ENCODE peak calls at places on chromosome 15, in seven cellular contexts. One of them, this sample, is unnamed.

GRCh38 chr15:88454867-88455810 is 12.0 kb downstream of the MRPL46 start:
- DNase-seq in stomach: peak
- DNase-seq in GM10248: peak
- DNase-seq in AG04449: peak
- DNase-seq in WTC11: peak
- DNase-seq in fibroblast of pulmonary artery: peak
- DNase-seq in body of pancreas: peak
- DNase-seq in this sample: no peak

GRCh38 chr15:94363382-94363781 is 132.0 kb downstream of the MCTP2 start:
- DNase-seq in stomach: no peak
- DNase-seq in GM10248: no peak
- DNase-seq in AG04449: no peak
- DNase-seq in WTC11: no peak
- DNase-seq in fibroblast of pulmonary artery: no peak
- DNase-seq in body of pancreas: no peak
- DNase-seq in this sample: no peak

GRCh38 chr15:86759766-86760165 is 680.1 kb downstream of the AGBL1 start:
- DNase-seq in stomach: no peak
- DNase-seq in GM10248: no peak
- DNase-seq in AG04449: no peak
- DNase-seq in WTC11: no peak
- DNase-seq in fibroblast of pulmonary artery: no peak
- DNase-seq in body of pancreas: no peak
- DNase-seq in this sample: no peak

GRCh38 chr15:31328999-31329639 is 2.5 kb downstream of the KLF13 start:
- DNase-seq in stomach: no peak
- DNase-seq in GM10248: no peak
- DNase-seq in AG04449: no peak
- DNase-seq in WTC11: peak
- DNase-seq in fibroblast of pulmonary artery: no peak
- DNase-seq in body of pancreas: peak
- DNase-seq in this sample: no peak

GRCh38 chr15:88127477-88127799 is 129.1 kb downstream of the NTRK3 start:
- DNase-seq in stomach: no peak
- DNase-seq in GM10248: no peak
- DNase-seq in AG04449: no peak
- DNase-seq in WTC11: no peak
- DNase-seq in fibroblast of pulmonary artery: no peak
- DNase-seq in body of pancreas: no peak
- DNase-seq in this sample: no peak

GRCh38 chr15:47945869-47946666 is 174.7 kb upstream of the SLC24A5 start:
- DNase-seq in stomach: no peak
- DNase-seq in GM10248: no peak
- DNase-seq in AG04449: no peak
- DNase-seq in WTC11: no peak
- DNase-seq in fibroblast of pulmonary artery: no peak
- DNase-seq in body of pancreas: no peak
- DNase-seq in this sample: no peak

GRCh38 chr15:41895491-41895890 is 1.6 kb upstream of the SPTBN5 start:
- DNase-seq in stomach: no peak
- DNase-seq in GM10248: no peak
- DNase-seq in AG04449: no peak
- DNase-seq in WTC11: no peak
- DNase-seq in fibroblast of pulmonary artery: no peak
- DNase-seq in body of pancreas: no peak
- DNase-seq in this sample: no peak

GRCh38 chr15:62165029-62165792 is at the start of gene C2CD4B:
- DNase-seq in stomach: peak
- DNase-seq in GM10248: peak
- DNase-seq in AG04449: no peak
- DNase-seq in WTC11: peak
- DNase-seq in fibroblast of pulmonary artery: peak
- DNase-seq in body of pancreas: peak
- DNase-seq in this sample: no peak

GRCh38 chr15:94083467-94083991 is 147.8 kb upstream of the MCTP2 start:
- DNase-seq in stomach: no peak
- DNase-seq in GM10248: no peak
- DNase-seq in AG04449: peak
- DNase-seq in WTC11: no peak
- DNase-seq in fibroblast of pulmonary artery: peak
- DNase-seq in body of pancreas: no peak
- DNase-seq in this sample: peak

GRCh38 chr15:68631621-68632051 is 52.8 kb downstream of the CORO2B start:
- DNase-seq in stomach: no peak
- DNase-seq in GM10248: no peak
- DNase-seq in AG04449: no peak
- DNase-seq in WTC11: peak
- DNase-seq in fibroblast of pulmonary artery: no peak
- DNase-seq in body of pancreas: peak
- DNase-seq in this sample: no peak

GRCh38 chr15:52093539-52094502 is 18.8 kb downstream of the BCL2L10 start:
- DNase-seq in stomach: no peak
- DNase-seq in GM10248: no peak
- DNase-seq in AG04449: peak
- DNase-seq in WTC11: no peak
- DNase-seq in fibroblast of pulmonary artery: peak
- DNase-seq in body of pancreas: peak
- DNase-seq in this sample: peak

GRCh38 chr15:75523011-75523410 is 56.1 kb downstream of the PTPN9 start:
- DNase-seq in stomach: no peak
- DNase-seq in GM10248: no peak
- DNase-seq in AG04449: no peak
- DNase-seq in WTC11: no peak
- DNase-seq in fibroblast of pulmonary artery: no peak
- DNase-seq in body of pancreas: no peak
- DNase-seq in this sample: no peak

GRCh38 chr15:69253156-69253555 is 45.6 kb upstream of the PAQR5 start:
- DNase-seq in stomach: no peak
- DNase-seq in GM10248: no peak
- DNase-seq in AG04449: peak
- DNase-seq in WTC11: no peak
- DNase-seq in fibroblast of pulmonary artery: peak
- DNase-seq in body of pancreas: peak
- DNase-seq in this sample: peak

GRCh38 chr15:87326274-87326673 is 930.3 kb downstream of the NTRK3 start:
- DNase-seq in stomach: no peak
- DNase-seq in GM10248: no peak
- DNase-seq in AG04449: no peak
- DNase-seq in WTC11: no peak
- DNase-seq in fibroblast of pulmonary artery: peak
- DNase-seq in body of pancreas: no peak
- DNase-seq in this sample: no peak

GRCh38 chr15:57611119-57611518 is 19.4 kb downstream of the MYZAP start:
- DNase-seq in stomach: peak
- DNase-seq in GM10248: no peak
- DNase-seq in AG04449: no peak
- DNase-seq in WTC11: no peak
- DNase-seq in fibroblast of pulmonary artery: no peak
- DNase-seq in body of pancreas: peak
- DNase-seq in this sample: no peak
- TF ChIP-seq CTCF in stomach: no peak
- TF ChIP-seq CTCF in GM10248: no peak
- TF ChIP-seq CTCF in AG04449: no peak
- TF ChIP-seq CTCF in WTC11: no peak
- TF ChIP-seq CTCF in fibroblast of pulmonary artery: no peak
- TF ChIP-seq CTCF in body of pancreas: no peak
- TF ChIP-seq CTCF in this sample: no peak

DNA sequence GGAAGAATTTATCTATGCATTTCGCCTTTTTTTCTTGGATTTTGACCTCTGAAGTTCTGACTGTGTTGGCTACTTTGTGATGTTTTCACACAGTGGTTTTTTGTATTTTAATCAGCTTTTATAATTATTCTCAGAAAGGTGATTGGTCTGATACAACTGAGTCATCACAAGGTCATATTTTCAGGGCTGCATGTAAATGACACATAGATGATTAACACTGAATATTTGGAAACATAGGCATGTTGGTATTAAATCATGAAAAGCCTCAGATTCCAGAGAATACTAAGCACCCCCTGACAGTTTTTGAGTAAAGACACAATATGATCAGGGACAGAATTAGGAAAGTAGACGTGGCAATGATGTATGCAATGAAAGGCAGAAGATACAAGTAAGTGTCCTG is 175.5 kb upstream of the SLCO3A1 start:
- DNase-seq in stomach: no peak
- DNase-seq in GM10248: no peak
- DNase-seq in AG04449: no peak
- DNase-seq in WTC11: no peak
- DNase-seq in fibroblast of pulmonary artery: no peak
- DNase-seq in body of pancreas: no peak
- DNase-seq in this sample: no peak
- TF ChIP-seq CTCF in stomach: no peak
- TF ChIP-seq CTCF in GM10248: no peak
- TF ChIP-seq CTCF in AG04449: no peak
- TF ChIP-seq CTCF in WTC11: no peak
- TF ChIP-seq CTCF in fibroblast of pulmonary artery: no peak
- TF ChIP-seq CTCF in body of pancreas: no peak
- TF ChIP-seq CTCF in this sample: no peak

GRCh38 chr15:79896634-79897379 is at the start of gene MTHFS:
- DNase-seq in stomach: peak
- DNase-seq in GM10248: peak
- DNase-seq in AG04449: no peak
- DNase-seq in WTC11: peak
- DNase-seq in fibroblast of pulmonary artery: peak
- DNase-seq in body of pancreas: peak
- DNase-seq in this sample: no peak
- TF ChIP-seq CTCF in stomach: no peak
- TF ChIP-seq CTCF in GM10248: peak
- TF ChIP-seq CTCF in AG04449: peak
- TF ChIP-seq CTCF in WTC11: no peak
- TF ChIP-seq CTCF in fibroblast of pulmonary artery: peak
- TF ChIP-seq CTCF in body of pancreas: peak
- TF ChIP-seq CTCF in this sample: peak

GRCh38 chr15:77507911-77508310 is 87.2 kb downstream of the HMG20A start:
- DNase-seq in stomach: peak
- DNase-seq in GM10248: no peak
- DNase-seq in AG04449: no peak
- DNase-seq in WTC11: no peak
- DNase-seq in fibroblast of pulmonary artery: peak
- DNase-seq in body of pancreas: peak
- DNase-seq in this sample: no peak

GRCh38 chr15:77507151-77507847 is 86.6 kb downstream of the HMG20A start:
- DNase-seq in stomach: peak
- DNase-seq in GM10248: no peak
- DNase-seq in AG04449: no peak
- DNase-seq in WTC11: no peak
- DNase-seq in fibroblast of pulmonary artery: peak
- DNase-seq in body of pancreas: peak
- DNase-seq in this sample: no peak

GRCh38 chr15:77505556-77505955 is 84.9 kb downstream of the HMG20A start:
- DNase-seq in stomach: no peak
- DNase-seq in GM10248: no peak
- DNase-seq in AG04449: no peak
- DNase-seq in WTC11: no peak
- DNase-seq in fibroblast of pulmonary artery: no peak
- DNase-seq in body of pancreas: no peak
- DNase-seq in this sample: no peak

GRCh38 chr15:77504871-77505270 is 84.2 kb downstream of the HMG20A start:
- DNase-seq in stomach: no peak
- DNase-seq in GM10248: no peak
- DNase-seq in AG04449: no peak
- DNase-seq in WTC11: no peak
- DNase-seq in fibroblast of pulmonary artery: no peak
- DNase-seq in body of pancreas: no peak
- DNase-seq in this sample: no peak

GRCh38 chr15:77506311-77507150 is 85.8 kb downstream of the HMG20A start:
- DNase-seq in stomach: peak
- DNase-seq in GM10248: no peak
- DNase-seq in AG04449: no peak
- DNase-seq in WTC11: no peak
- DNase-seq in fibroblast of pulmonary artery: peak
- DNase-seq in body of pancreas: peak
- DNase-seq in this sample: no peak
- TF ChIP-seq CTCF in stomach: no peak
- TF ChIP-seq CTCF in GM10248: no peak
- TF ChIP-seq CTCF in AG04449: no peak
- TF ChIP-seq CTCF in WTC11: no peak
- TF ChIP-seq CTCF in fibroblast of pulmonary artery: no peak
- TF ChIP-seq CTCF in body of pancreas: peak
- TF ChIP-seq CTCF in this sample: no peak

DNA sequence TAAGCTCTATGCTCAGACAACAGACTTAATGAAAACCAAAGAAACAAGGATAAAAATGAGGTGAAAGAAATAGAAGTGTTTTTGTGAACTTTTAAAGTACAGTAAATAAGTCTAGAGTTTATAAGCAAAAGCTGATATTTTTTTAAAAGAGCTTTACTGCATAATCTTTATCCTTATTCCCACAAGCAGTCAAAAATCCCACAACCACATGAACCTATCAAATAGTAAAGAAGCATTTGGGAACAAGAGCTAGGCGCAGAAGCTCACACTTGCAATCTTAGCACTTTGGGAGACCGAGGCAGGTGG is 103.8 kb upstream of the TJP1 start:
- DNase-seq in stomach: no peak
- DNase-seq in GM10248: no peak
- DNase-seq in AG04449: no peak
- DNase-seq in WTC11: no peak
- DNase-seq in fibroblast of pulmonary artery: no peak
- DNase-seq in body of pancreas: no peak
- DNase-seq in this sample: no peak
- TF ChIP-seq CTCF in stomach: no peak
- TF ChIP-seq CTCF in GM10248: no peak
- TF ChIP-seq CTCF in AG04449: no peak
- TF ChIP-seq CTCF in WTC11: no peak
- TF ChIP-seq CTCF in fibroblast of pulmonary artery: no peak
- TF ChIP-seq CTCF in body of pancreas: no peak
- TF ChIP-seq CTCF in this sample: no peak

DNA sequence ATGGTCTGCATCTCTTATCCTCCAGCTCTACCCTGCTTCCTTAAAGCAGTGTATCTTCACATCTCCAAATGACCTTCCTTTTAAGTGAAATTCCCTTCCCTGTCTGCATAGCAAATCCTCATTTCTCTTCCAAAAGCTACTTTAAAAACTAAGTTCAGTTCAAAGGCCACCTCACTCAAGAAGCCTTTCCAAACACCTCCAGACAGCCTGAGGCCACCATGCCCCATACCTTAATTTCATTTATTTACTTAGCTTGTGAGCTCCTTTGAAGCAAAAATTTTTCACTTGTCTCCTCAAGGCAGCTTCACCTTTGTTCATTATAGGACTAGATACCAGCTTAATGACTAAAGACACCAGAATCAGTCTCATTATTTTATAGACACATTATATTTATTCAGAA is 39.4 kb downstream of the PIGB start:
- DNase-seq in stomach: no peak
- DNase-seq in GM10248: no peak
- DNase-seq in AG04449: no peak
- DNase-seq in WTC11: no peak
- DNase-seq in fibroblast of pulmonary artery: no peak
- DNase-seq in body of pancreas: no peak
- DNase-seq in this sample: no peak
- TF ChIP-seq CTCF in stomach: no peak
- TF ChIP-seq CTCF in GM10248: no peak
- TF ChIP-seq CTCF in AG04449: no peak
- TF ChIP-seq CTCF in WTC11: no peak
- TF ChIP-seq CTCF in fibroblast of pulmonary artery: no peak
- TF ChIP-seq CTCF in body of pancreas: no peak
- TF ChIP-seq CTCF in this sample: no peak

GRCh38 chr15:70265466-70265978 is 167.8 kb upstream of the TLE3 start:
- DNase-seq in stomach: no peak
- DNase-seq in GM10248: no peak
- DNase-seq in AG04449: no peak
- DNase-seq in WTC11: no peak
- DNase-seq in fibroblast of pulmonary artery: no peak
- DNase-seq in body of pancreas: no peak
- DNase-seq in this sample: no peak
- TF ChIP-seq CTCF in stomach: no peak
- TF ChIP-seq CTCF in GM10248: peak
- TF ChIP-seq CTCF in AG04449: no peak
- TF ChIP-seq CTCF in WTC11: no peak
- TF ChIP-seq CTCF in fibroblast of pulmonary artery: peak
- TF ChIP-seq CTCF in body of pancreas: no peak
- TF ChIP-seq CTCF in this sample: peak

GRCh38 chr15:96361309-96362000 is 31.0 kb downstream of the NR2F2 start:
- DNase-seq in stomach: no peak
- DNase-seq in GM10248: no peak
- DNase-seq in AG04449: no peak
- DNase-seq in WTC11: no peak
- DNase-seq in fibroblast of pulmonary artery: no peak
- DNase-seq in body of pancreas: no peak
- DNase-seq in this sample: no peak
- TF ChIP-seq CTCF in stomach: no peak
- TF ChIP-seq CTCF in GM10248: no peak
- TF ChIP-seq CTCF in AG04449: no peak
- TF ChIP-seq CTCF in WTC11: no peak
- TF ChIP-seq CTCF in fibroblast of pulmonary artery: no peak
- TF ChIP-seq CTCF in body of pancreas: no peak
- TF ChIP-seq CTCF in this sample: no peak